ENCODE peak calls at places on chromosomes 4 and X, in four cellular contexts. One of them, this sample, is unnamed.

GRCh38 chrX:139559383-139560042 is 29.0 kb downstream of the F9 start:
- DNase-seq in GM12878: peak; percentile 30
- DNase-seq in K562: peak; percentile 4
- DNase-seq in HepG2: peak; percentile 36
- DNase-seq in this sample: peak; percentile 14

GRCh38 chr4:106803107-106803506 is 233.0 kb downstream of the DKK2 start:
- DNase-seq in HepG2: no peak
- DNase-seq in K562: no peak
- DNase-seq in GM12878: no peak
- DNase-seq in this sample: no peak

GRCh38 chr4:83438719-83439118 is 16.9 kb downstream of the HELQ start:
- DNase-seq in K562: no peak
- DNase-seq in GM12878: no peak
- DNase-seq in HepG2: no peak
- DNase-seq in this sample: no peak

GRCh38 chr4:53479731-53480525 is 102.5 kb downstream of the FIP1L1 start:
- DNase-seq in GM12878: no peak
- DNase-seq in HepG2: no peak
- DNase-seq in K562: no peak
- DNase-seq in this sample: no peak

GRCh38 chrX:13119386-13119785 is 75.0 kb upstream of the FAM9C start:
- DNase-seq in K562: no peak
- DNase-seq in GM12878: no peak
- DNase-seq in HepG2: no peak
- DNase-seq in this sample: no peak

GRCh38 chr4:21835712-21836111 is 112.9 kb downstream of the KCNIP4 start:
- DNase-seq in GM12878: no peak
- DNase-seq in K562: no peak
- DNase-seq in HepG2: no peak
- DNase-seq in this sample: no peak

GRCh38 chr4:162016991-162017390 is 146.8 kb downstream of the FSTL5 start:
- DNase-seq in HepG2: no peak
- DNase-seq in K562: no peak
- DNase-seq in GM12878: no peak
- DNase-seq in this sample: no peak

GRCh38 chr4:122195718-122196117 is 43.6 kb downstream of the BLTP1 start:
- DNase-seq in HepG2: no peak
- DNase-seq in GM12878: no peak
- DNase-seq in K562: no peak
- DNase-seq in this sample: no peak

GRCh38 chr4:153295131-153295755 is 49.2 kb upstream of the MND1 start:
- DNase-seq in GM12878: no peak
- DNase-seq in HepG2: no peak
- DNase-seq in K562: peak; percentile 54
- DNase-seq in this sample: peak; percentile 18

GRCh38 chr4:86935499-86935832 is 655 bp downstream of the AFF1 start:
- DNase-seq in K562: no peak
- DNase-seq in HepG2: no peak
- DNase-seq in GM12878: no peak
- DNase-seq in this sample: no peak

GRCh38 chrX:129759576-129760061 is 20.1 kb upstream of the SASH3 start:
- DNase-seq in K562: peak; percentile 18
- DNase-seq in GM12878: no peak
- DNase-seq in HepG2: no peak
- DNase-seq in this sample: no peak

GRCh38 chr4:16717266-16717970 is 181.0 kb downstream of the LDB2 start:
- DNase-seq in HepG2: no peak
- DNase-seq in K562: no peak
- DNase-seq in GM12878: no peak
- DNase-seq in this sample: no peak

GRCh38 chr4:1879491-1879890 is 8.3 kb downstream of the NSD2 start:
- DNase-seq in K562: no peak
- DNase-seq in HepG2: no peak
- DNase-seq in GM12878: no peak
- DNase-seq in this sample: no peak

GRCh38 chrX:150486011-150486410 is 82.4 kb upstream of the MTM1 start:
- DNase-seq in K562: peak; percentile 12
- DNase-seq in GM12878: no peak
- DNase-seq in HepG2: peak; percentile 20
- DNase-seq in this sample: peak; percentile 49

GRCh38 chrX:134177527-134177926 is 59.5 kb upstream of the CCDC160 start:
- DNase-seq in K562: no peak
- DNase-seq in HepG2: no peak
- DNase-seq in GM12878: no peak
- DNase-seq in this sample: no peak

GRCh38 chr4:55758570-55758969 is 61.0 kb upstream of the EXOC1L start:
- DNase-seq in GM12878: no peak
- DNase-seq in K562: no peak
- DNase-seq in HepG2: no peak
- DNase-seq in this sample: no peak

GRCh38 chr4:38759077-38759789 is 23.6 kb downstream of the TLR10 start:
- DNase-seq in K562: peak; percentile 62
- DNase-seq in HepG2: peak; percentile 39
- DNase-seq in GM12878: peak; percentile 77
- DNase-seq in this sample: peak; percentile 67

GRCh38 chr4:123411976-123412589 is 15.5 kb downstream of the SPRY1 start:
- DNase-seq in GM12878: peak; percentile 66
- DNase-seq in K562: no peak
- DNase-seq in HepG2: no peak
- DNase-seq in this sample: no peak

GRCh38 chrX:97238632-97239031 is 354.9 kb downstream of the RPA4 start:
- DNase-seq in K562: no peak
- DNase-seq in HepG2: no peak
- DNase-seq in GM12878: no peak
- DNase-seq in this sample: no peak

GRCh38 chr4:13907255-13907751 is 279.8 kb upstream of the BOD1L1 start:
- DNase-seq in GM12878: no peak
- DNase-seq in K562: no peak
- DNase-seq in HepG2: peak; percentile 47
- DNase-seq in this sample: no peak

GRCh38 chr4:187608001-187608421 is 387.6 kb upstream of the ZFP42 start:
- DNase-seq in GM12878: no peak
- DNase-seq in K562: no peak
- DNase-seq in HepG2: no peak
- DNase-seq in this sample: no peak

GRCh38 chr4:42843694-42844093 is 48.8 kb upstream of the GRXCR1 start:
- DNase-seq in K562: no peak
- DNase-seq in HepG2: no peak
- DNase-seq in GM12878: no peak
- DNase-seq in this sample: no peak

GRCh38 chr4:37780444-37781133 is 45.9 kb upstream of the PGM2 start:
- DNase-seq in HepG2: peak; percentile 36
- DNase-seq in K562: no peak
- DNase-seq in GM12878: no peak
- DNase-seq in this sample: no peak

GRCh38 chr4:80409798-80410197 is 74.3 kb downstream of the CFAP299 start:
- DNase-seq in HepG2: no peak
- DNase-seq in GM12878: no peak
- DNase-seq in K562: no peak
- DNase-seq in this sample: no peak

GRCh38 chr4:154205471-154205870 is 286.1 kb downstream of the DCHS2 start:
- DNase-seq in GM12878: no peak
- DNase-seq in K562: no peak
- DNase-seq in HepG2: no peak
- DNase-seq in this sample: no peak

GRCh38 chrX:31213941-31214340 is 142.1 kb upstream of the FTHL17 start:
- DNase-seq in K562: peak; percentile 5
- DNase-seq in HepG2: no peak
- DNase-seq in GM12878: no peak
- DNase-seq in this sample: peak; percentile 14

GRCh38 chr4:111849726-111850284 is 295.4 kb upstream of the FAM241A start:
- DNase-seq in K562: no peak
- DNase-seq in HepG2: no peak
- DNase-seq in GM12878: no peak
- DNase-seq in this sample: no peak

GRCh38 chr4:89788243-89789072 is 48.5 kb downstream of the SNCA start:
- DNase-seq in HepG2: no peak
- DNase-seq in K562: no peak
- DNase-seq in GM12878: no peak
- DNase-seq in this sample: no peak

GRCh38 chrX:102765217-102765616 is 44.7 kb downstream of the GPRASP3 start:
- DNase-seq in GM12878: no peak
- DNase-seq in HepG2: no peak
- DNase-seq in K562: no peak
- DNase-seq in this sample: no peak

GRCh38 chrX:81301877-81302276 is 100.0 kb downstream of the SH3BGRL start:
- DNase-seq in K562: no peak
- DNase-seq in GM12878: no peak
- DNase-seq in HepG2: no peak
- DNase-seq in this sample: no peak

GRCh38 chr4:96845091-96845490 is 1005.2 kb downstream of the PDHA2 start:
- DNase-seq in HepG2: no peak
- DNase-seq in GM12878: no peak
- DNase-seq in K562: no peak
- DNase-seq in this sample: no peak

GRCh38 chr4:143762511-143762910 is 62.0 kb upstream of the FREM3 start:
- DNase-seq in K562: no peak
- DNase-seq in HepG2: no peak
- DNase-seq in GM12878: no peak
- DNase-seq in this sample: no peak

GRCh38 chr4:55609393-55609821 is 17.4 kb upstream of the PDCL2 start:
- DNase-seq in K562: no peak
- DNase-seq in HepG2: no peak
- DNase-seq in GM12878: no peak
- DNase-seq in this sample: no peak

GRCh38 chr4:169315530-169316306 is 45.0 kb upstream of the SH3RF1 start:
- DNase-seq in HepG2: no peak
- DNase-seq in K562: no peak
- DNase-seq in GM12878: no peak
- DNase-seq in this sample: no peak

GRCh38 chr4:74793757-74794340 is 474 bp downstream of the BTC start:
- DNase-seq in K562: no peak
- DNase-seq in GM12878: no peak
- DNase-seq in HepG2: peak; percentile 3
- DNase-seq in this sample: peak; percentile 79

GRCh38 chr4:115229873-115230272 is 116.5 kb upstream of the NDST4 start:
- DNase-seq in GM12878: peak; percentile 9
- DNase-seq in K562: no peak
- DNase-seq in HepG2: no peak
- DNase-seq in this sample: no peak

GRCh38 chr4:95087657-95088455 is 330.1 kb downstream of the BMPR1B start:
- DNase-seq in GM12878: no peak
- DNase-seq in K562: no peak
- DNase-seq in HepG2: no peak
- DNase-seq in this sample: no peak

GRCh38 chrX:34218063-34218462 is 85.9 kb upstream of the FAM47A start:
- DNase-seq in GM12878: no peak
- DNase-seq in HepG2: no peak
- DNase-seq in K562: no peak
- DNase-seq in this sample: no peak

GRCh38 chr4:177404980-177405379 is 37.3 kb downstream of the AGA start:
- DNase-seq in K562: no peak
- DNase-seq in HepG2: no peak
- DNase-seq in GM12878: no peak
- DNase-seq in this sample: no peak

GRCh38 chr4:177405508-177405907 is 36.7 kb downstream of the AGA start:
- DNase-seq in HepG2: no peak
- DNase-seq in GM12878: no peak
- DNase-seq in K562: no peak
- DNase-seq in this sample: no peak

GRCh38 chr4:177403746-177404145 is 38.5 kb downstream of the AGA start:
- DNase-seq in K562: no peak
- DNase-seq in GM12878: no peak
- DNase-seq in HepG2: no peak
- DNase-seq in this sample: no peak

GRCh38 chr4:177401658-177402273 is 40.5 kb downstream of the AGA start:
- DNase-seq in HepG2: no peak
- DNase-seq in K562: no peak
- DNase-seq in GM12878: no peak
- DNase-seq in this sample: no peak

GRCh38 chr4:177404342-177404741 is 37.9 kb downstream of the AGA start:
- DNase-seq in K562: no peak
- DNase-seq in GM12878: no peak
- DNase-seq in HepG2: no peak
- DNase-seq in this sample: no peak
- TF ChIP-seq ETV6 in K562: no peak
- TF ChIP-seq ETV6 in GM12878: no peak
- TF ChIP-seq ETV6 in HepG2: no peak
- TF ChIP-seq ETV6 in this sample: no peak

GRCh38 chr4:156619154-156619934 is 352.3 kb downstream of the PDGFC start:
- DNase-seq in GM12878: no peak
- DNase-seq in K562: no peak
- DNase-seq in HepG2: no peak
- DNase-seq in this sample: no peak

GRCh38 chr4:156609421-156609820 is 362.2 kb downstream of the PDGFC start:
- DNase-seq in HepG2: no peak
- DNase-seq in GM12878: no peak
- DNase-seq in K562: no peak
- DNase-seq in this sample: no peak

GRCh38 chr4:156620786-156621185 is 350.8 kb downstream of the PDGFC start:
- DNase-seq in K562: no peak
- DNase-seq in HepG2: no peak
- DNase-seq in GM12878: no peak
- DNase-seq in this sample: no peak

GRCh38 chr4:156614536-156614935 is 357.1 kb downstream of the PDGFC start:
- DNase-seq in GM12878: no peak
- DNase-seq in K562: no peak
- DNase-seq in HepG2: no peak
- DNase-seq in this sample: no peak

GRCh38 chr4:156615066-156615514 is 356.5 kb downstream of the PDGFC start:
- DNase-seq in K562: no peak
- DNase-seq in HepG2: no peak
- DNase-seq in GM12878: no peak
- DNase-seq in this sample: no peak
- TF ChIP-seq ETV6 in K562: no peak
- TF ChIP-seq ETV6 in HepG2: no peak
- TF ChIP-seq ETV6 in GM12878: no peak
- TF ChIP-seq ETV6 in this sample: no peak

GRCh38 chr4:76301068-76301774 is 5.3 kb upstream of the STBD1 start:
- DNase-seq in K562: peak; percentile 73
- DNase-seq in HepG2: peak; percentile 91
- DNase-seq in GM12878: peak; percentile 74
- DNase-seq in this sample: no peak
- TF ChIP-seq ETV6 in K562: no peak
- TF ChIP-seq ETV6 in HepG2: no peak
- TF ChIP-seq ETV6 in GM12878: peak; percentile 60
- TF ChIP-seq ETV6 in this sample: no peak

DNA sequence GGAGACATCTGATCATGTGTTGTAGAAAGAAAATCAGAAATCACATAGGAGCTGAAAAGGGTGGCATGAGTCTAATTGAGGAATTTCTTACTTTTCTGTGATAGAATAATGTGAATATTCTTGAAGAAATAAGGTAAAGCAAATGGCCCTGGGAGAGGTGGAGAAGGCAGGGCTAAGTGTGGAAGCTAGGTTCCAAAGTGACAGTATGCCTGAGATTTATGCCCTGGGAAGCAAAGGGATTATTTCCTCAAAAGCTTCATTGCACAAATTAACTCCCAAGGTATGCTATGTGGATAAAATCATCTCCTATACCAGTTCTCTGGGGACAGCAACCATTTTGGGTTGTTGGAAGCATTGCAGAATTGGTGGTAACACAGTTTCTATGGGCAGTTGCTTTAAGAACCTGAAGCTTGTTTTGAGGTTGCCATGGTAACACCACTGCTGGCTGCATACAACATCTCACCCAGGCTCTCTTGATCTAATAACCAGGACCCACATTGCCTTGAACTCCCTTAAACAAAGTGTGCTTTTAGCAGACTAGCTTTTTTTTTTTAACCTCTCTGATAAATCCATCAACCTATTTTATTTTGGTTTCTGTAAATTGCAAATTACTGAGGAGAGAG is 21.0 kb downstream of the MAOA start:
- DNase-seq in K562: no peak
- DNase-seq in GM12878: no peak
- DNase-seq in HepG2: peak; percentile 77
- DNase-seq in this sample: no peak
- TF ChIP-seq ETV6 in K562: no peak
- TF ChIP-seq ETV6 in GM12878: no peak
- TF ChIP-seq ETV6 in HepG2: no peak
- TF ChIP-seq ETV6 in this sample: no peak